ENCODE peak calls at places on chromosome 12, in eight cellular contexts. E is left ventricle myocardium inferior, G is ovary, J is A549, Y is fibroblast of lung, P is tibial artery, S is H9, V is heart right ventricle. N is an unnamed sample.

GRCh38 chr12:9668141-9669018 is 1.1 kb upstream of the CLEC2D start:
- DNase-seq in E (no peak), G (no peak), J (no peak), Y (peak; percentile 35), P (no peak), S (no peak), V (no peak), N (no peak)

GRCh38 chr12:57630891-57631433 is 2.0 kb downstream of the B4GALNT1 start:
- DNase-seq in E (no peak), G (no peak), J (no peak), Y (no peak), P (no peak), S (peak; percentile 34), V (no peak), N (peak; percentile 37)

GRCh38 chr12:22255097-22255496 is 79.4 kb downstream of the ST8SIA1 start:
- DNase-seq in E (no peak), G (no peak), J (no peak), Y (peak; percentile 57), P (no peak), S (peak; percentile 68), V (no peak), N (no peak)

GRCh38 chr12:8501720-8502119 is 11.6 kb upstream of the CLEC4D start:
- DNase-seq in E (no peak), G (no peak), J (no peak), Y (no peak), P (no peak), S (no peak), V (no peak), N (no peak)

GRCh38 chr12:63898764-63899337 is 54.4 kb downstream of the SRGAP1 start:
- DNase-seq in E (no peak), G (no peak), J (no peak), Y (no peak), P (no peak), S (no peak), V (no peak), N (no peak)

GRCh38 chr12:71438670-71439361 is 782 bp upstream of the LGR5 start:
- DNase-seq in E (no peak), G (no peak), J (peak; percentile 6), Y (peak; percentile 15), P (no peak), S (peak; percentile 38), V (no peak), N (peak; percentile 44)

GRCh38 chr12:39144613-39145061 is 239.2 kb upstream of the CPNE8 start:
- DNase-seq in E (no peak), G (no peak), J (no peak), Y (no peak), P (no peak), S (peak; percentile 60), V (no peak), N (no peak)

GRCh38 chr12:103548622-103549601 is 38.2 kb upstream of the STAB2 start:
- DNase-seq in E (peak; percentile 42), G (peak; percentile 67), J (peak; percentile 81), Y (peak; percentile 75), P (no peak), S (peak; percentile 74), V (peak; percentile 51), N (peak; percentile 71)

GRCh38 chr12:52602552-52602951 is 1.3 kb upstream of the KRT72 start:
- DNase-seq in E (no peak), G (no peak), J (no peak), Y (no peak), P (no peak), S (peak; percentile 15), V (no peak), N (no peak)

GRCh38 chr12:53219116-53219955 is 12.3 kb upstream of the ITGB7 start:
- DNase-seq in E (peak; percentile 51), G (no peak), J (peak; percentile 51), Y (peak; percentile 52), P (peak; percentile 77), S (peak; percentile 29), V (no peak), N (peak; percentile 33)

GRCh38 chr12:72485017-72485701 is 213.0 kb downstream of the TRHDE start:
- DNase-seq in E (no peak), G (no peak), J (no peak), Y (no peak), P (no peak), S (no peak), V (no peak), N (no peak)

GRCh38 chr12:25130741-25131188 is 64.2 kb downstream of the DNAI7 start:
- DNase-seq in E (no peak), G (no peak), J (peak; percentile 44), Y (peak; percentile 82), P (no peak), S (no peak), V (no peak), N (no peak)

GRCh38 chr12:19841451-19841850 is 402.2 kb downstream of the AEBP2 start:
- DNase-seq in E (no peak), G (no peak), J (no peak), Y (no peak), P (no peak), S (no peak), V (no peak), N (no peak)

DNA sequence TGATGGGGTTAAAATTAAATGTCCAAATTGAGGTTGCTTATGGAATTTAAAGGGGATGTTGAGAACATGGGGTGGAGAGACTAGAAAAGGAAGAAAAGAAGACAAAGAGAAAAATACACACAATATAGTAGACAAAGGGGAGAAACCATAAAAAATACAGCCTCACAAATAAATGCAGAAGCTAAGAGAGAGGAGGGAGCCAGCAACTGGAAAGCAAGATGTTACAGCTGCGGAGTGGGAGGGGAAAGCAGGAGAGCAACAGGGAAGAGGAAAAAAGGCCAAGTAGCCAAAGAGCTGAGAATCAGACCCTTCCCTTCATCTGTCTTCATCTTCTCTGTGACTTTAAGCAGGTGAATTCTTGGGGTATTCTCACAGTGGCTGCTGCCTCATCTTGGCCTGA is 39.7 kb upstream of the SMUG1 start:
- DNase-seq in E (no peak), G (no peak), J (no peak), Y (no peak), P (no peak), S (no peak), V (no peak), N (no peak)
- H3K27ac ChIP-seq in E (peak overlapping the region; percentile 62), G (no peak overlapping the region), J (no peak overlapping the region), Y (no peak overlapping the region), P (no peak overlapping the region), S (no peak overlapping the region), V (peak overlapping the region; percentile 57), N (no peak overlapping the region)

GRCh38 chr12:30792648-30793499 is 38.1 kb upstream of the CAPRIN2 start:
- DNase-seq in E (no peak), G (no peak), J (peak; percentile 65), Y (peak; percentile 55), P (no peak), S (no peak), V (no peak), N (no peak)
- H3K4me1 ChIP-seq in E (peaks cover 22% of the 10 kb centered on the region), G (no peaks in the 10 kb centered on the region), J (peaks cover 45% of the 10 kb centered on the region), Y (peaks cover 4% of the 10 kb centered on the region), P (peaks cover 14% of the 10 kb centered on the region), S (peaks cover 14% of the 10 kb centered on the region), V (peaks cover 19% of the 10 kb centered on the region), N (no peaks in the 10 kb centered on the region)

GRCh38 chr12:109020136-109020535 is 732 bp downstream of the SVOP start:
- DNase-seq in E (no peak), G (no peak), J (no peak), Y (no peak), P (no peak), S (no peak), V (no peak), N (no peak)

GRCh38 chr12:109014984-109015765 is 5.7 kb downstream of the SVOP start:
- DNase-seq in E (no peak), G (no peak), J (no peak), Y (no peak), P (peak; percentile 5), S (peak; percentile 15), V (no peak), N (no peak)

GRCh38 chr12:109018276-109018675 is 2.6 kb downstream of the SVOP start:
- DNase-seq in E (no peak), G (no peak), J (no peak), Y (no peak), P (no peak), S (peak; percentile 7), V (no peak), N (no peak)

GRCh38 chr12:109016978-109017377 is 3.9 kb downstream of the SVOP start:
- DNase-seq in E (no peak), G (no peak), J (no peak), Y (no peak), P (no peak), S (peak; percentile 14), V (no peak), N (no peak)

GRCh38 chr12:109016016-109016415 is 4.9 kb downstream of the SVOP start:
- DNase-seq in E (no peak), G (no peak), J (no peak), Y (no peak), P (peak; percentile 15), S (peak; percentile 10), V (no peak), N (no peak)
- H3K27ac ChIP-seq in E (no peak overlapping the region), G (no peak overlapping the region), J (no peak overlapping the region), Y (no peak overlapping the region), P (no peak overlapping the region), S (no peak overlapping the region), V (no peak overlapping the region), N (no peak overlapping the region)

GRCh38 chr12:108663324-108664015 is 29.8 kb upstream of the SELPLG start:
- DNase-seq in E (no peak), G (no peak), J (no peak), Y (no peak), P (no peak), S (no peak), V (no peak), N (no peak)
- H3K4me1 ChIP-seq in E (peaks cover 53% of the 10 kb centered on the region), G (peaks cover 6% of the 10 kb centered on the region), J (peaks cover 53% of the 10 kb centered on the region), Y (peaks cover 32% of the 10 kb centered on the region), P (peaks cover 55% of the 10 kb centered on the region), S (peaks cover 5% of the 10 kb centered on the region), V (peaks cover 50% of the 10 kb centered on the region), N (peaks cover 29% of the 10 kb centered on the region)

N was measured in SJCRH30.